ENCODE peak calls at places on chromosome X, in ten cellular contexts. B is esophagus muscularis mucosa, G is uterus, S is Peyer's patch, Z is body of pancreas, L is upper lobe of left lung, T is transverse colon, P is sigmoid colon, C is spleen, J is adrenal gland. A is an unnamed sample.

GRCh38 chrX:132716006-132716405 is 227.2 kb upstream of the MBNL3 start:
- DNase-seq in B (no peak), G (no peak), S (no peak), Z (no peak), L (no peak), T (no peak), P (no peak), C (no peak), J (no peak), A (no peak)

GRCh38 chrX:72269671-72270251 is 7.3 kb downstream of the RPS4X start:
- DNase-seq in B (no peak), G (no peak), S (no peak), Z (no peak), L (no peak), T (no peak), P (no peak), C (no peak), J (peak), A (no peak)

GRCh38 chrX:40055495-40055894 is 42.3 kb downstream of the BCOR start:
- DNase-seq in B (no peak), G (no peak), S (no peak), Z (no peak), L (no peak), T (no peak), P (no peak), C (no peak), J (no peak), A (no peak)

GRCh38 chrX:91311969-91312368 is 122.7 kb upstream of the PABPC5 start:
- DNase-seq in B (no peak), G (no peak), S (no peak), Z (no peak), L (no peak), T (no peak), P (no peak), C (no peak), J (no peak), A (no peak)

GRCh38 chrX:110803506-110803905 is 7.9 kb upstream of the CHRDL1 start:
- DNase-seq in B (no peak), G (no peak), S (no peak), Z (no peak), L (no peak), T (no peak), P (no peak), C (no peak), J (no peak), A (no peak)

GRCh38 chrX:78710146-78710545 is 37.4 kb upstream of the LPAR4 start:
- DNase-seq in B (no peak), G (no peak), S (no peak), Z (no peak), L (no peak), T (no peak), P (no peak), C (no peak), J (no peak), A (no peak)

GRCh38 chrX:63250253-63250868 is 100.8 kb downstream of the SPIN4 start:
- DNase-seq in B (no peak), G (peak), S (no peak), Z (peak), L (no peak), T (peak), P (peak), C (no peak), J (peak), A (no peak)

GRCh38 chrX:13369541-13370140 is 49.8 kb upstream of the ATXN3L start:
- DNase-seq in B (no peak), G (no peak), S (no peak), Z (no peak), L (no peak), T (no peak), P (no peak), C (no peak), J (no peak), A (no peak)

GRCh38 chrX:47644557-47645091 is 5.7 kb downstream of the ELK1 start:
- DNase-seq in B (no peak), G (no peak), S (no peak), Z (no peak), L (no peak), T (no peak), P (no peak), C (no peak), J (no peak), A (no peak)

GRCh38 chrX:16666541-16666940 is 16.6 kb downstream of the S100G start:
- DNase-seq in B (no peak), G (no peak), S (no peak), Z (no peak), L (no peak), T (no peak), P (no peak), C (no peak), J (peak), A (no peak)

DNA sequence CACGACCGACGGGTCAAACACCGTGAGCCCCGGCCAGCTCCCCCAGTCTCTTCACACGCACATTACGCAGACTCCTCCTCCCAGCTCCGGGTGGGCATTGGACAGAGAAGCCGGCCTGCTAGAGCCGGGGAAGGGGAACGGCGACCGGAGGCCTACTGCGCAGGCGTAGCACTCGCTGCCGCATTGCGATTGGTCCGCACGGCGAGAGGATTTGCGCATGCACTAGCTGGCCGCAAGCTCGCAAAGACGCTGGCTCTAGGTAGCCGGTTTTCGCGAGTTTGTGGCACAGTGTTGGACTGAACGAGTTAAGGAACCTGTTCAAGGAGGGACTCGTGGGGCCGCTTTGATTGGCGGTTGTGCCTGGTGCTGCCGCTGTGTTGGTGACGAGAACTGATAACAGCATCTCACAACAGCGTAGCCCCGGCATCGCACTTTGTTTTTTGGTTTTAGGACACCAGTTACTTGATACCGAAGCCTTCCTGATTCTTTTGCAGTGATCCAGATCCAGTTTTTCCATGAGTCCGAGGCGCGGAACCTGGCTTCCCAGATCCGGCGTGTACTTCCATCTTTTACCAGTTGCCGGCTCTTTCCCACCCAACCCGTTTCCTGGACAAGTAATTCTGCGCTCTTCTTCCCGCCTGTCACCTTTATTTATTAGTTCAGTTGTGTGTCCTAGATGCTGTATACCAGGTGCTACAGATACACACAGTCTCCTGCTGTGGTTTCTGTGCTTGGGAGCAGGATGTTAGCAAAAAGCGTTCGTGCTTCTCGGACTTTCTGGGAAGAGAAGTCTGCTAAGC is at the start of gene AIFM1:
- DNase-seq in B (peak), G (peak), S (peak), Z (peak), L (peak), T (peak), P (peak), C (peak), J (peak), A (peak)
- TF ChIP-seq POLR2A in B (no peak), G (peak), S (peak), Z (peak), L (peak), T (peak), P (peak), C (no peak), J (peak), A (no peak)

GRCh38 chrX:150365953-150366911 is 3.1 kb downstream of the MAMLD1 start:
- DNase-seq in B (no peak), G (peak), S (no peak), Z (peak), L (peak), T (peak), P (peak), C (peak), J (peak), A (no peak)
- TF ChIP-seq POLR2A in B (no peak), G (no peak), S (no peak), Z (no peak), L (no peak), T (no peak), P (no peak), C (no peak), J (peak), A (no peak)

GRCh38 chrX:11366998-11367595 is 73.9 kb downstream of the AMELX start:
- DNase-seq in B (no peak), G (no peak), S (no peak), Z (no peak), L (no peak), T (no peak), P (no peak), C (no peak), J (no peak), A (no peak)
- TF ChIP-seq POLR2A in B (no peak), G (no peak), S (no peak), Z (no peak), L (no peak), T (no peak), P (no peak), C (no peak), J (no peak), A (no peak)

GRCh38 chrX:74614193-74614909 is at the start of gene RLIM:
- DNase-seq in B (peak), G (peak), S (peak), Z (peak), L (peak), T (peak), P (peak), C (peak), J (peak), A (peak)
- TF ChIP-seq POLR2A in B (peak), G (peak), S (peak), Z (peak), L (peak), T (peak), P (peak), C (no peak), J (peak), A (peak)

DNA sequence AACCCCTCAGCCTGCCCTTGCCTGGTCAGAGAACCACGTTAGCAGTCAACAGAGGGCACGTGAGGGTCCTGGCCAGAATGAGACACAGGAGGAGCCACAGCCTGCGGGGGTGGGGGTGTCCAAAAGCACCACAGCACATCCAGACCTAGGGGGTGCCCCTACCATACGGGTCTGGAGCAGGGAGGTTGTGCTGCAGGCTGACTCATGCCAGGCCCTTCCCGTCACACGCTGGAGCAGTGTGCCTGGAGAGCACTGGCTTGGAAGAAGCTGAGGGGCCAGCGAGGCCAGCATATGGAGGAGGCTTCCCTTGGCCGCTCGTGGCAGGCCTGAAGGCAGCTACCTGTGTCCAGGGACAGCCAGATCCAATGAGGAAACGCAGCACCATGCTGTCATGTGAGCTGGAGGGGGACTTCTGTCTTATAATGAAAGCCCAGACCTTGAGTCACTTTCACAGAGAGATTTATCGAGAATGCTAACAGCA is 1.5 kb upstream of the IRAK1 start:
- DNase-seq in B (no peak), G (peak), S (no peak), Z (no peak), L (no peak), T (no peak), P (no peak), C (peak), J (peak), A (no peak)
- TF ChIP-seq POLR2A in B (no peak), G (no peak), S (no peak), Z (no peak), L (no peak), T (no peak), P (no peak), C (no peak), J (peak), A (no peak)

DNA sequence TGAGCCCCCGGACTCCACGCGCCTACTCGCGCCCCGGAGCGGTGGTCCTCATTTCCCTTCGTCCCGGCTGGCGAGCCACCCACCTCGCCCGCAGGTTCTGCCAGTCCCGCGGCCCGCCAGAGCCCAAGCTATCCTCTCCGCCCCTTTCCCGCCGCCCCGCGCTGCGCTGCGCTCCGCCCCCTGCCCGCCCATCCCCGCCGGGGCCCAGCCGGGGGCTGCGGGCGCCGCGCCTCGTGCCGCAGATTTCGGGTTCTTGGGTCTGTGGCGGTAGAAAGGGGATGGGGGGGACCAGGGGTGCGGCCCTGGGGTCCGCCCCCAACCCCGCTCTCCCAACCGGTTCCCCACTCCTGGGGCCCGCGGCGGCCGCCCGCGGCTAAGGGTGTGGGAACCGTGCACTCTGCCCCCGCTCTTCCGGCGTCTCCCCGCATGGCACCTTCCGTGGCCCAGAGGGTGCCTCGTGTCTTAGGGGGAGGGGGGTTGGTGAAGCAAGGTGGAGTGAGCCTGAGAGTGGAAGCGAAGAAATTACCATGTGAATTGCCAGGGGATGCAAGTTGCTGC is 650.8 kb upstream of the DIPK2B start:
- DNase-seq in B (no peak), G (peak), S (no peak), Z (peak), L (peak), T (peak), P (no peak), C (peak), J (no peak), A (no peak)
- TF ChIP-seq POLR2A in B (no peak), G (peak), S (no peak), Z (no peak), L (no peak), T (no peak), P (no peak), C (no peak), J (no peak), A (peak)

GRCh38 chrX:75158054-75158453 is 2.0 kb upstream of the ABCB7 start:
- DNase-seq in B (no peak), G (no peak), S (no peak), Z (no peak), L (no peak), T (no peak), P (no peak), C (no peak), J (no peak), A (no peak)

GRCh38 chrX:75154871-75155270 is 1.2 kb downstream of the ABCB7 start:
- DNase-seq in B (no peak), G (no peak), S (no peak), Z (no peak), L (no peak), T (no peak), P (no peak), C (no peak), J (no peak), A (no peak)

GRCh38 chrX:75155454-75155829 is 641 bp downstream of the ABCB7 start:
- DNase-seq in B (no peak), G (no peak), S (no peak), Z (no peak), L (no peak), T (no peak), P (no peak), C (no peak), J (no peak), A (no peak)

GRCh38 chrX:75156537-75156945 is 458 bp upstream of the ABCB7 start:
- DNase-seq in B (no peak), G (peak), S (no peak), Z (no peak), L (no peak), T (no peak), P (no peak), C (no peak), J (peak), A (no peak)

DNA sequence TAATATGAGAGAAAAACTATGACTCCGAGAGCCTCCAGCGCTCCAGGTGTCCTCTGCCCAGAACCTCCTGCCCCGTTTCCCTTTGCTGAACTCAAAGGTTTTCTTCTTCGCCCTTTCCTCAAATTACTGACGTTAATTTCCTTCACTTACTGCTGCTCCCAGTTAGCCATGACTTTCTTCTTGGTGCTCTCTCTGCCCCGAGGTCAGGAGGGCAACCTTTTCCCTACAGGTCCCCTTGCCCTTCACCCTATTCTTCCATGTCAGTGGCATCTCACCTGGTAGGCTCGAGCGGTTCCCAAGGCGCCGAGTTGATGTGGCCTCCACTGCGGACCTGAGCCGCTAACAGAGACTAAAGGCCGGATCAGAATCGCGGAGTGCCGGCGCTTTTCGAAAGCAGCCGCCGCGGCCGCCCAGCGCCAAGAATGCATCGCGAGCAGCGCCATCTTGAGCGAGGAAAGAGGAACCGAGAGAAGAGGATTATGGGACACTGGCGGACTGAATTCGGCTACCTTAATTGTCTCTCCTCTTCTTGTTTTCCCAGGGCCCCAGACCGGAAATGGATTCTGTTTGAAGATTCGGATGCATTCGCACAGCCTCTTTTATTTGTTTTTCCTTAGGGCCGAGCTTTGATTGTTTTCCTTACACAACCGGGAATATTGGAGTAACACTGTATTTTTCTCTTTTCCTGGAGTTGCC is at the start of gene ABCB7:
- DNase-seq in B (no peak), G (peak), S (peak), Z (peak), L (peak), T (peak), P (peak), C (peak), J (peak), A (no peak)
- TF ChIP-seq POLR2A in B (no peak), G (no peak), S (no peak), Z (peak), L (peak), T (peak), P (peak), C (no peak), J (peak), A (no peak)

GRCh38 chrX:100635989-100636320 is 651 bp downstream of the TSPAN6 start:
- DNase-seq in B (no peak), G (no peak), S (no peak), Z (no peak), L (no peak), T (no peak), P (no peak), C (no peak), J (no peak), A (no peak)

GRCh38 chrX:100635040-100635439 is 1.6 kb downstream of the TSPAN6 start:
- DNase-seq in B (no peak), G (no peak), S (no peak), Z (no peak), L (no peak), T (no peak), P (no peak), C (no peak), J (no peak), A (no peak)

GRCh38 chrX:100642296-100642695 is 1.7 kb upstream of the SRPX2 start:
- DNase-seq in B (no peak), G (no peak), S (no peak), Z (no peak), L (no peak), T (no peak), P (no peak), C (no peak), J (no peak), A (no peak)

GRCh38 chrX:100636321-100636991 is at the start of gene TSPAN6:
- DNase-seq in B (peak), G (peak), S (peak), Z (peak), L (peak), T (peak), P (peak), C (peak), J (peak), A (no peak)
- TF ChIP-seq POLR2A in B (no peak), G (peak), S (no peak), Z (peak), L (no peak), T (peak), P (no peak), C (no peak), J (peak), A (no peak)

DNA sequence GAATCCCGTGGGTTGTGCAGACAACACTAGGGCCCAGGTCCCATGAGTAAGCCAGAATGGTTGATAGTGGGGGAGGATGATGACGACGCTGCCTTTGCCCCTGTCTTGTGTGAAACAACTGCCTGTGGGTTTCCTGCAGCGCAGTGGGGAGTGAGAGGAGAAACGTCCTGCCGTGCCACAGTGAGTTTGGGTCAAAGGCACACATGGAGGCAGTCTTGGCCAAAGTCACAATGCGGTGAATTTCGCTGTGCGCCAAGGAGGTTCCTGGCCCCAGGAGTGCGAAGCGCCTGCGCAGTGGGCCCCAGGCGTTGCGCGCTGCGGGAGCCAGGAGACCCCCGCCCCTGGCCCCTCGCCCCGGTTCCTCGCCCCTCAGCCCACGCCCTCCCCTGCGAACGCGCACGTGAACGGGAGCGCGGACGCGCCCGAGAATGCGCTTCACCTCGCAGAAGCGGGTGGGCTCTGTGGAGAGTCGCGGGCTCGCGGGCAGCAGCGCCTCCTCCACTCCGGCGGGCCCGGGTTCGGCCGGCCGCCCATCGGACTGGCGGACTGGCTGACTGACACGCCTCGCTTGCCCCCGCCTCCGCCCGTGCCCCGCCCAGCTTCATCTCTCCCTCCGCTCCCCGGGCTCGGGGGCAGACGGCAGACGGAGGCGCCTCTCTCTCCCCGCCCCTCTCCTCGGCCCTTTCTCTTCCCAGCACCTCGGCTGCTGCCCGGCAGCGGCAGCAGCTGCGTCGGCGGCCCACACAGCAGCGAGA is at the start of gene NUDT10:
- DNase-seq in B (no peak), G (peak), S (peak), Z (peak), L (peak), T (peak), P (peak), C (peak), J (peak), A (no peak)
- TF ChIP-seq POLR2A in B (no peak), G (peak), S (no peak), Z (no peak), L (no peak), T (no peak), P (no peak), C (no peak), J (peak), A (no peak)

A was measured in esophagus squamous epithelium.